ENCODE peak calls at places on chromosomes 5 and 9, in eight cellular contexts. A is Peyer's patch, E is endothelial cell, J is mesothelial cell of epicardium, O is neural progenitor cell, U is HCT116, V is HFFc6, H is RWPE1. M is an unnamed sample.

GRCh38 chr9:14520341-14520740 is 172.9 kb downstream of the ZDHHC21 start:
- DNase-seq in U (no peak), E (no peak), A (no peak), J (no peak), V (no peak), H (no peak), O (no peak), M (no peak)

GRCh38 chr5:168218746-168219145 is 72.7 kb upstream of the WWC1 start:
- DNase-seq in J (no peak), V (no peak), A (no peak), U (no peak), H (no peak), O (no peak), E (no peak), M (no peak)

GRCh38 chr5:8905021-8905420 is 640.9 kb downstream of the SEMA5A start:
- DNase-seq in V (peak), J (peak), E (no peak), H (peak), O (no peak), A (no peak), U (no peak), M (no peak)

GRCh38 chr5:19370655-19371386 is 617.2 kb downstream of the CDH18 start:
- DNase-seq in H (no peak), V (no peak), A (no peak), U (no peak), O (no peak), J (no peak), E (no peak), M (no peak)

GRCh38 chr5:68149189-68149588 is 66.4 kb upstream of the PIK3R1 start:
- DNase-seq in U (no peak), H (no peak), O (no peak), V (no peak), E (no peak), J (no peak), A (no peak), M (no peak)

GRCh38 chr5:53426517-53426839 is 54.0 kb upstream of the FST start:
- DNase-seq in J (no peak), E (no peak), V (no peak), U (no peak), A (no peak), H (no peak), O (no peak), M (no peak)

GRCh38 chr5:168908207-168908606 is 329.0 kb upstream of the PANK3 start:
- DNase-seq in U (no peak), J (no peak), O (no peak), A (no peak), H (peak), E (no peak), V (peak), M (no peak)

GRCh38 chr5:114055318-114055788 is 306.5 kb upstream of the KCNN2 start:
- DNase-seq in O (peak), H (no peak), U (no peak), V (peak), J (peak), A (no peak), E (peak), M (peak)

GRCh38 chr5:154092356-154092755 is 53.6 kb downstream of the MFAP3 start:
- DNase-seq in H (no peak), O (no peak), E (no peak), V (peak), U (no peak), A (no peak), J (no peak), M (no peak)

GRCh38 chr9:38432922-38433510 is 8.8 kb upstream of the IGFBPL1 start:
- DNase-seq in H (peak), J (no peak), U (peak), E (peak), O (peak), A (no peak), V (peak), M (peak)

GRCh38 chr5:115069087-115069968 is 100.4 kb downstream of the TRIM36 start:
- DNase-seq in H (peak), A (no peak), U (peak), J (peak), O (peak), V (peak), E (peak), M (no peak)

GRCh38 chr9:137390553-137391410 is 32.2 kb downstream of the EXD3 start:
- DNase-seq in H (no peak), J (no peak), U (no peak), E (no peak), O (no peak), A (peak), V (no peak), M (no peak)

GRCh38 chr5:95178046-95178651 is 106.7 kb downstream of the MCTP1 start:
- DNase-seq in A (no peak), V (no peak), E (no peak), H (no peak), O (peak), U (peak), J (no peak), M (peak)

GRCh38 chr9:123377211-123377971 is 21.4 kb downstream of the CRB2 start:
- DNase-seq in A (peak), E (no peak), J (no peak), U (no peak), V (no peak), O (no peak), H (no peak), M (no peak)

GRCh38 chr5:76582252-76583162 is 40.7 kb downstream of the F2RL2 start:
- DNase-seq in J (no peak), A (no peak), E (no peak), V (no peak), U (no peak), O (no peak), H (no peak), M (no peak)

GRCh38 chr9:133405508-133406009 is 12.3 kb downstream of the REXO4 start:
- DNase-seq in E (no peak), O (no peak), A (no peak), V (peak), H (no peak), U (no peak), J (no peak), M (no peak)

GRCh38 chr5:117454716-117455212 is 880.1 kb upstream of the SEMA6A start:
- DNase-seq in H (peak), A (peak), V (no peak), U (peak), O (peak), J (no peak), E (peak), M (no peak)

GRCh38 chr5:45454114-45454513 is 242.1 kb downstream of the HCN1 start:
- DNase-seq in V (no peak), A (no peak), U (peak), O (peak), H (peak), E (peak), J (no peak), M (no peak)

GRCh38 chr5:174420651-174421407 is 303.6 kb upstream of the MSX2 start:
- DNase-seq in O (no peak), J (no peak), A (no peak), V (no peak), U (no peak), E (no peak), H (no peak), M (no peak)

GRCh38 chr5:10451137-10451824 is 9.6 kb downstream of the ROPN1L start:
- DNase-seq in A (no peak), H (no peak), O (no peak), E (no peak), V (no peak), J (no peak), U (no peak), M (no peak)

GRCh38 chr5:136063778-136064465 is 35.1 kb downstream of the TGFBI start:
- DNase-seq in H (no peak), U (no peak), J (no peak), E (no peak), O (no peak), A (no peak), V (no peak), M (no peak)

GRCh38 chr5:136067422-136067821 is 38.6 kb downstream of the TGFBI start:
- DNase-seq in V (no peak), E (no peak), U (no peak), A (no peak), H (no peak), J (no peak), O (no peak), M (no peak)

GRCh38 chr5:136064510-136064909 is 35.7 kb downstream of the TGFBI start:
- DNase-seq in J (no peak), V (no peak), O (peak), A (no peak), U (no peak), H (no peak), E (no peak), M (no peak)

GRCh38 chr5:136065588-136065987 is 36.8 kb downstream of the TGFBI start:
- DNase-seq in U (no peak), O (no peak), V (no peak), J (no peak), A (no peak), H (no peak), E (no peak), M (no peak)

DNA sequence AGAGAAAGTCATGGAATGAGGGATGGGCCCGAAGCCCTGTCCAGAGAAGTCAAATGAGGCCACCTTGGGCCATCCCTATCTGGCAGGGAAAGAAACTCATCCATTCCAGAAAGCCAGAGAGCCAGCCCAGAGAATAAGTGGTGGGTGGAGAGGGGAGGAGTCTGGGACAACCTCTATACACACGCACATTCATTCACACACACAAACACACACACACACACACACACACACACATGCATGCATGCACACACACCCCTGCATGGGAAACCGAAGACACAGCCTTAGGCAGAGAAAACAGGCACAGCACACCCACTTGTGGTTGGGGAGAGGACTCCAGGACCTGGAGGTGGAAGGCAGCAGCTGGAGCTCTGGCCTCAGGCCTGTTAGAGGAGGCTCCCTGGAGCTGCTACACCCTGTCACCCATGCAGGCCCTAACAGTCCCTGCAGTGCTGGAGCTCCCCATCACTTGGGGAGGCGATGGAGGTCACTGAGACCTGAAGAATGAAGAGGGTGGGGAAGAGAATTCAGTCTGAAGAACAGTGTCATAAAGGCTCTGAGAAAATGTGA is 38.0 kb downstream of the TGFBI start:
- DNase-seq in E (no peak), A (no peak), U (no peak), H (no peak), V (peak), J (no peak), O (no peak), M (no peak)
- TF ChIP-seq CTCF in E (no peak), A (peak), U (no peak), H (no peak), V (no peak), J (no peak), O (no peak), M (no peak)

GRCh38 chr9:94919376-94920098 is 193.0 kb downstream of the AOPEP start:
- DNase-seq in A (no peak), U (peak), O (no peak), V (peak), E (no peak), J (peak), H (peak), M (no peak)

GRCh38 chr9:94921656-94922055 is 195.2 kb downstream of the AOPEP start:
- DNase-seq in V (no peak), U (no peak), E (no peak), J (no peak), A (no peak), H (no peak), O (no peak), M (no peak)

GRCh38 chr9:94922098-94922607 is 195.7 kb downstream of the AOPEP start:
- DNase-seq in A (no peak), J (no peak), U (no peak), V (peak), H (peak), E (no peak), O (no peak), M (peak)

GRCh38 chr9:94921072-94921471 is 194.6 kb downstream of the AOPEP start:
- DNase-seq in A (no peak), O (no peak), J (peak), U (no peak), V (peak), E (no peak), H (peak), M (no peak)

DNA sequence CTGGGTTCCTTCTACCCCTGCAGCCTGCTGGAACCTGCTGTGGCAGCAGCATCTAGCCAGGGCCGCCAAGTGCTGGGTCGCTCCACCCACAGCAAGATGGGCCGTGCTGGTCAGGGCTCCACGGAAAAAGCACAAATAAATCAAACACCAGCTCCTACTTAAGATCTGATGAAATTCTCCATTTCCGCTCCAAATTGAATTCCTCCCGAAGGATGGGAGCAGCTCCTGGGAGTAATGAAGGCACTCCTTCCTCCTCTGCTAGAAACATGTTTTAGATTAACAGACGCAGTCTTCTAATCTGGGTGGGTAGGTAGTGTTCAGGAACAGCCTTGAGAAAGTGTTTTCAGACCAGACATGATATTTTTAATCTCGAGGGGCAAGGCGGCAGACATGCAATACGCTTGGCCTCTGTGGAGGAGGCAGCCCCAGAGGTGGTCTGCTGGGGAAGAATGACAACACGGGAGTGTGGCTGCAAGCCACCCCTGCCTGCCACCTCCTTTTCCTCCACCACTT is 194.0 kb downstream of the AOPEP start:
- DNase-seq in E (no peak), A (no peak), H (no peak), O (no peak), J (peak), U (no peak), V (peak), M (no peak)
- TF ChIP-seq CTCF in E (no peak), A (no peak), H (no peak), O (no peak), J (no peak), U (no peak), V (no peak), M (no peak)

DNA sequence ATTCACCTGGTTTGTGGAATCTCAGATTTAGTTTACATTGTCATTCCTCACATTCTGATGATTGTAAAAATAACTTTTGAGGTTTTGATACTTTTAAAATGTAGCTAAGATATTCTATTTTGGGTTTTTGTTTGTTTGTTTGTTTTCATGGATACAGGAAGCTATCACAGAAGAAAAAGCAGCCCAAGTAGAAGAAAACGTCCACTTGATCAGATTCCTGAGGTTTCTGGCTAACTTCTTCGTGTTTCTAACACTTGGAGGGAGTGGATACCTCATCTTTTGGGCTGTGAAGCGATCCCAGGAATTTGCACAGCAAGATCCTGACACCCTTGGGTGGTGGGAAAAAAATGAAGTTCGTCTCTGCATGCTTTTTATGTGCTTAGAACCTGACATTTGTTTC is 163.9 kb downstream of the ALDH1A1 start:
- DNase-seq in H (no peak), J (no peak), O (no peak), V (peak), U (no peak), A (no peak), E (no peak), M (no peak)
- TF ChIP-seq CTCF in H (no peak), J (no peak), O (no peak), V (no peak), U (no peak), A (no peak), E (no peak), M (no peak)

DNA sequence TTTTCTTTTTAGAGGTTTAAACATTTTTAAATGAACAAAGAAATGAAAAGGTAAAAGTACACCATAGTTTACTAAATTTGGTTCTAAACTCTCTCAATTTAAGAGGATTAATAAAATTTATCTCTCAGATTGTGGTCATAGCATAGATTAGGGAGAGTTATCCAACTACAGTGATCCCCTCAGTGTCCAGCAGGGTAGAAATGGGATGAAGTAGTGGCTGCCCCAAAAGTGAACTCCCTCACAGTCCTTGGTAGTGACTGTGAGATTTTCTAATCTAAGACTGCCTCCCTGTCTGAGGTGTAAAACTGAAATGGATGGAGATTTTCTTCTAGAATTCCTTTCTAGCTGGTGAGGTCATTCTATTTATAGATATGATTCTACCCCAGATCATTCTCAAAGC is 455.5 kb downstream of the ACTL7B start:
- DNase-seq in A (no peak), O (no peak), U (no peak), V (no peak), H (no peak), J (no peak), E (no peak), M (no peak)
- TF ChIP-seq CTCF in A (no peak), O (no peak), U (no peak), V (peak), H (peak), J (no peak), E (no peak), M (peak)

GRCh38 chr5:134246771-134247329 is 21.0 kb upstream of the PPP2CA start:
- DNase-seq in V (no peak), O (no peak), J (no peak), U (no peak), E (no peak), A (no peak), H (no peak), M (no peak)

GRCh38 chr5:134240421-134240962 is 14.6 kb upstream of the PPP2CA start:
- DNase-seq in U (no peak), E (no peak), V (peak), A (no peak), O (peak), J (no peak), H (no peak), M (peak)

GRCh38 chr5:134245692-134246091 is 19.8 kb upstream of the PPP2CA start:
- DNase-seq in O (no peak), E (no peak), U (no peak), H (no peak), J (no peak), A (no peak), V (no peak), M (no peak)

GRCh38 chr5:134245101-134245604 is 19.3 kb upstream of the PPP2CA start:
- DNase-seq in H (peak), U (no peak), E (no peak), A (no peak), O (peak), J (peak), V (peak), M (no peak)

GRCh38 chr5:134242146-134242545 is 16.3 kb upstream of the PPP2CA start:
- DNase-seq in V (peak), H (no peak), A (no peak), J (no peak), O (no peak), U (no peak), E (no peak), M (no peak)
- TF ChIP-seq CTCF in V (no peak), H (no peak), A (no peak), J (no peak), O (no peak), U (no peak), E (no peak), M (no peak)

GRCh38 chr9:114156658-114157421 is 1.5 kb downstream of the COL27A1 start:
- DNase-seq in E (peak), O (peak), U (no peak), J (peak), V (peak), A (no peak), H (peak), M (peak)
- TF ChIP-seq CTCF in E (no peak), O (no peak), U (no peak), J (no peak), V (peak), A (no peak), H (no peak), M (no peak)

DNA sequence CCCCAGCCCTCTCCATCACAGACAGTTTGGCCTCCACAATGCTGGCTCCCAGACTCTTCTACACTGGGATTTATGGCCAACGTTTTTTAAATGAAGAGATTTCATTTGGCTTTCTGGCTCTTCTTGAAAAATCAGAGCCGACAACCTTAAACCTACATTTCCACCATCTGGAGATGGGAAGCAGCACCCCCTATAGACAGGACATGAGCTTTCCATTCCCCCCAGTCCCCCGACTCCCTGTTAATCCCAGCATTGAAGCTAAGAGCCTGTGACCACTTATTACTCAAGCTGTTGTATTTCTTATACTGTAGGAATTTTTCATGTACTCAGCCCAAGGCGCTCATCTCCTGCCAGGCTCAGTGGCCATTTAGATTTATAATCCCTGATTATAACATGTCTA is 34.0 kb upstream of the AFAP1L1 start:
- DNase-seq in V (no peak), E (no peak), O (peak), U (no peak), J (no peak), H (no peak), A (no peak), M (no peak)
- TF ChIP-seq CTCF in V (peak), E (no peak), O (peak), U (no peak), J (no peak), H (no peak), A (no peak), M (no peak)

GRCh38 chr5:103389846-103390245 is 131.3 kb downstream of the MACIR start:
- DNase-seq in H (no peak), V (no peak), U (no peak), J (no peak), O (peak), A (no peak), E (no peak), M (no peak)

GRCh38 chr5:103389362-103389761 is 130.8 kb downstream of the MACIR start:
- DNase-seq in H (no peak), J (no peak), U (no peak), A (no peak), O (peak), E (no peak), V (no peak), M (no peak)

GRCh38 chr5:103394676-103395075 is 136.1 kb downstream of the MACIR start:
- DNase-seq in V (peak), H (no peak), O (no peak), A (no peak), U (no peak), E (no peak), J (no peak), M (no peak)

GRCh38 chr5:103391659-103392058 is 133.1 kb downstream of the MACIR start:
- DNase-seq in H (no peak), A (no peak), U (no peak), V (no peak), E (no peak), O (no peak), J (no peak), M (no peak)

DNA sequence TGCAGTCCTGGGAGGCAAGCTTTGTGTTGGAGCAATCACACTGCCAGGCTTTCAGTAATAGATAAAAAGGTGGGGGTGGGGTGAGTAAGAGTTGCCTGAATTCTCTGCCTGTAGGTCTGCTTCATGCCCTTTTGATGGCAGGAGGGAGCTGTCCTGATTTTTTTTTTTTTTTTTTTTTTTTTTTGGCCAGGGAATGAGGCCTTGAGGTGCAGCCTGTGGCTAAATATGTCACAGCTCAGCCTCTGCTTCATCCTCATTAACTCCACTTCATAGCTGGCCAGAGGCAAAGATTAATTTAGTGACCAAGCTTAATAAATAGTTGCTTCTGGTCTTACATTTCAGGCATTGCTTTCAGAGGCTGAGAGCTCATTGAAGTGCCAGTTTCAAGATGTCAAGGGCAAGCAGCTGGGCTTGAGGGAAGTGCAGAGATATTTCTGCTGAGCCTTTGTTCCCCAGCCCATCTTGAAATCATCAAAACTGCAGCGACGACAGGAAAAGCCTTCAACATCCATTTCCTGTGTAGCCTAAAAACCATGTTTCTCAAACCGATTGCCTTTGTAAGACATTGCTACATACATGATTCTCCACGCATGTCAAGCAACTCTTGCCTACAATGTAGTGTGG is 134.7 kb downstream of the MACIR start:
- DNase-seq in V (peak), O (peak), A (no peak), U (no peak), J (no peak), H (no peak), E (no peak), M (no peak)
- TF ChIP-seq CTCF in V (peak), O (peak), A (no peak), U (no peak), J (no peak), H (no peak), E (no peak), M (no peak)